ENCODE peak calls at places on chromosomes 2 and 18, in seven cellular contexts. One of them, this sample, is unnamed.

GRCh38 chr18:52392160-52392559 is 52.2 kb downstream of the DCC start:
- DNase-seq in neuronal stem cell: no peak
- DNase-seq in mesendoderm: no peak
- DNase-seq in IMR-90: peak
- DNase-seq in H9: no peak
- DNase-seq in mesenchymal stem cell: no peak
- DNase-seq in trophoblast cell: no peak
- DNase-seq in this sample: no peak

GRCh38 chr2:232339121-232340081 is 39.1 kb upstream of the ALPP start:
- DNase-seq in neuronal stem cell: no peak
- DNase-seq in mesendoderm: peak
- DNase-seq in IMR-90: no peak
- DNase-seq in H9: peak
- DNase-seq in mesenchymal stem cell: no peak
- DNase-seq in trophoblast cell: no peak
- DNase-seq in this sample: no peak

GRCh38 chr2:178870703-178871102 is 63.5 kb upstream of the TTN start:
- DNase-seq in neuronal stem cell: no peak
- DNase-seq in mesendoderm: no peak
- DNase-seq in IMR-90: peak
- DNase-seq in H9: no peak
- DNase-seq in mesenchymal stem cell: no peak
- DNase-seq in trophoblast cell: peak
- DNase-seq in this sample: no peak

GRCh38 chr2:234954551-234954992 is 2.8 kb downstream of the SH3BP4 start:
- DNase-seq in neuronal stem cell: no peak
- DNase-seq in mesendoderm: peak
- DNase-seq in IMR-90: peak
- DNase-seq in H9: no peak
- DNase-seq in mesenchymal stem cell: peak
- DNase-seq in trophoblast cell: no peak
- DNase-seq in this sample: no peak

GRCh38 chr18:47917923-47918610 is 12.4 kb downstream of the SMAD2 start:
- DNase-seq in neuronal stem cell: no peak
- DNase-seq in mesendoderm: peak
- DNase-seq in IMR-90: no peak
- DNase-seq in H9: peak
- DNase-seq in mesenchymal stem cell: no peak
- DNase-seq in trophoblast cell: no peak
- DNase-seq in this sample: no peak

GRCh38 chr2:9663008-9663879 is 32.4 kb upstream of the YWHAQ start:
- DNase-seq in neuronal stem cell: no peak
- DNase-seq in mesendoderm: no peak
- DNase-seq in IMR-90: no peak
- DNase-seq in H9: no peak
- DNase-seq in mesenchymal stem cell: no peak
- DNase-seq in trophoblast cell: no peak
- DNase-seq in this sample: no peak

GRCh38 chr2:165886487-165887146 is 67.0 kb downstream of the TTC21B start:
- DNase-seq in neuronal stem cell: no peak
- DNase-seq in mesendoderm: no peak
- DNase-seq in IMR-90: no peak
- DNase-seq in H9: no peak
- DNase-seq in mesenchymal stem cell: no peak
- DNase-seq in trophoblast cell: no peak
- DNase-seq in this sample: no peak

GRCh38 chr2:232420463-232421188 is 14.0 kb downstream of the ALPG start:
- DNase-seq in neuronal stem cell: no peak
- DNase-seq in mesendoderm: peak
- DNase-seq in IMR-90: no peak
- DNase-seq in H9: peak
- DNase-seq in mesenchymal stem cell: peak
- DNase-seq in trophoblast cell: peak
- DNase-seq in this sample: no peak

GRCh38 chr2:16774980-16775963 is 109.6 kb upstream of the CYRIA start:
- DNase-seq in neuronal stem cell: peak
- DNase-seq in mesendoderm: peak
- DNase-seq in IMR-90: no peak
- DNase-seq in H9: peak
- DNase-seq in mesenchymal stem cell: peak
- DNase-seq in trophoblast cell: peak
- DNase-seq in this sample: peak

GRCh38 chr2:231037731-231038482 is 584 bp downstream of the C2orf72 start:
- DNase-seq in neuronal stem cell: no peak
- DNase-seq in mesendoderm: no peak
- DNase-seq in IMR-90: no peak
- DNase-seq in H9: no peak
- DNase-seq in mesenchymal stem cell: no peak
- DNase-seq in trophoblast cell: peak
- DNase-seq in this sample: no peak

GRCh38 chr18:50507120-50507590 is 52.7 kb upstream of the MAPK4 start:
- DNase-seq in neuronal stem cell: peak
- DNase-seq in mesendoderm: peak
- DNase-seq in IMR-90: no peak
- DNase-seq in H9: peak
- DNase-seq in mesenchymal stem cell: no peak
- DNase-seq in trophoblast cell: peak
- DNase-seq in this sample: peak

GRCh38 chr2:223090081-223090480 is 38.1 kb downstream of the KCNE4 start:
- DNase-seq in neuronal stem cell: no peak
- DNase-seq in mesendoderm: no peak
- DNase-seq in IMR-90: no peak
- DNase-seq in H9: no peak
- DNase-seq in mesenchymal stem cell: no peak
- DNase-seq in trophoblast cell: peak
- DNase-seq in this sample: no peak

GRCh38 chr2:223088866-223089265 is 36.9 kb downstream of the KCNE4 start:
- DNase-seq in neuronal stem cell: no peak
- DNase-seq in mesendoderm: peak
- DNase-seq in IMR-90: no peak
- DNase-seq in H9: no peak
- DNase-seq in mesenchymal stem cell: peak
- DNase-seq in trophoblast cell: peak
- DNase-seq in this sample: no peak

GRCh38 chr2:223086360-223086981 is 34.5 kb downstream of the KCNE4 start:
- DNase-seq in neuronal stem cell: no peak
- DNase-seq in mesendoderm: no peak
- DNase-seq in IMR-90: no peak
- DNase-seq in H9: no peak
- DNase-seq in mesenchymal stem cell: no peak
- DNase-seq in trophoblast cell: peak
- DNase-seq in this sample: no peak

GRCh38 chr2:223084873-223085272 is 32.9 kb downstream of the KCNE4 start:
- DNase-seq in neuronal stem cell: no peak
- DNase-seq in mesendoderm: peak
- DNase-seq in IMR-90: peak
- DNase-seq in H9: peak
- DNase-seq in mesenchymal stem cell: no peak
- DNase-seq in trophoblast cell: peak
- DNase-seq in this sample: peak

DNA sequence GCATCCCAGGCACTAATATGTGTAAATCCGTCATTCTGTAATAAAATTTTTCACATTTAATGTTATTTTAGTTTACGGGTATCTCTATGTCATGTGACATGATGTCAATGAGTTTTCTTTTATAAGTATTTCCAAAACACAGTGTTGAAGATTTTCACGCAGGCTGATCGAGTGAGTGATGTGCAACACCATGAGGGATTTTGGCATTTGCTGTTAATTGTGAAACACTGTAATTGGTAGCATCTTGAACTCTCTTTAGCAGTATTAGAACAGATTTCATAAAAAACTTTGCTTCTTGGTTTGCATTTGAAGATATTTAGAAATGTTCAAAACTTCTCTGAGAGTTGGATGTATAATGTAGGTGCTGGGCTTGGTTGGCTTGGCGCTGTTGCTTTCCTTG is 35.5 kb downstream of the KCNE4 start:
- DNase-seq in neuronal stem cell: no peak
- DNase-seq in mesendoderm: no peak
- DNase-seq in IMR-90: no peak
- DNase-seq in H9: no peak
- DNase-seq in mesenchymal stem cell: no peak
- DNase-seq in trophoblast cell: no peak
- DNase-seq in this sample: no peak
- H3K23ac ChIP-seq in neuronal stem cell: no peak
- H3K23ac ChIP-seq in mesendoderm: no peak
- H3K23ac ChIP-seq in IMR-90: no peak
- H3K23ac ChIP-seq in H9: no peak
- H3K23ac ChIP-seq in mesenchymal stem cell: no peak
- H3K23ac ChIP-seq in trophoblast cell: no peak
- H3K23ac ChIP-seq in this sample: no peak

DNA sequence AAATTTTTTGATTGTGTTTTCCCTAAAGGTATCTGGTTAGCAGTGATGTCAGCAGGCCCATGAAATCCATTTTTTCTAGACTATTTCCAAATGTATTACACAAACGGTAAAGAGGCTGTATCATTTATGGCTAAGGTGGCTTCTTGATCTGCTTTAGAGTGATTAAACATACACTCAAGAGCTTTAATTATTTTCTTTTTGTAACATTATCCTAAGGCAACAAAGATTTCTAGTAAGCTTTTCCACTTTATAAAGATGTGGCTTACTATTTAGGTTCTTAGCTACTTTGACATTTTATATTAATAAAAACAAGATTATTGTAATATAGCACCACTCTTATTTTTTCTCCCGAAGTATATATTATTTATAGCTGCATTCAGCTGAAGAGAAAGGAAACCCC is 16.5 kb downstream of the MFF start:
- DNase-seq in neuronal stem cell: no peak
- DNase-seq in mesendoderm: no peak
- DNase-seq in IMR-90: no peak
- DNase-seq in H9: no peak
- DNase-seq in mesenchymal stem cell: no peak
- DNase-seq in trophoblast cell: no peak
- DNase-seq in this sample: no peak
- H3K23ac ChIP-seq in neuronal stem cell: no peak
- H3K23ac ChIP-seq in mesendoderm: no peak
- H3K23ac ChIP-seq in IMR-90: no peak
- H3K23ac ChIP-seq in H9: no peak
- H3K23ac ChIP-seq in mesenchymal stem cell: no peak
- H3K23ac ChIP-seq in trophoblast cell: no peak
- H3K23ac ChIP-seq in this sample: no peak

GRCh38 chr2:106789185-106789584 is 96.8 kb downstream of the ST6GAL2 start:
- DNase-seq in neuronal stem cell: no peak
- DNase-seq in mesendoderm: peak
- DNase-seq in IMR-90: no peak
- DNase-seq in H9: no peak
- DNase-seq in mesenchymal stem cell: no peak
- DNase-seq in trophoblast cell: no peak
- DNase-seq in this sample: no peak

GRCh38 chr2:106797494-106797893 is 88.5 kb downstream of the ST6GAL2 start:
- DNase-seq in neuronal stem cell: no peak
- DNase-seq in mesendoderm: no peak
- DNase-seq in IMR-90: no peak
- DNase-seq in H9: no peak
- DNase-seq in mesenchymal stem cell: no peak
- DNase-seq in trophoblast cell: no peak
- DNase-seq in this sample: no peak

DNA sequence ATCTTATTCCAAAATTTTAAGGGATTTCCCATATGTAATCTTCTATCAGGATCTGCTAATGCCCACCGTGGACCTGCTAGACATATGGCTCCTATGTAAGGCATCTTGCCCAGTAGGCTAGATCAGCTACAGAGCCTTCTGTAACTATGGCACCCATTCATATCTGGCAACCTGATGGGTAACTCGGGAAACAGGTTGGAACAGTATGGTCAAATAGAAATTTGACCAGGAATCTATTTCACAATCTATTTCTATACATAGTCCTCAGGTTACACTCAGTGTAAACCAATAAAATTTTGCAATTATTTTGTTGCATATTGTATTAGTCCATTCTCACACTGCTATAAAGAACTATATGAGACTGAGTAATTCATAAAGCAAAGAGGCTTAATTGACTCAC is 93.3 kb downstream of the ST6GAL2 start:
- DNase-seq in neuronal stem cell: no peak
- DNase-seq in mesendoderm: no peak
- DNase-seq in IMR-90: no peak
- DNase-seq in H9: no peak
- DNase-seq in mesenchymal stem cell: no peak
- DNase-seq in trophoblast cell: no peak
- DNase-seq in this sample: no peak
- H3K23ac ChIP-seq in neuronal stem cell: no peak
- H3K23ac ChIP-seq in mesendoderm: no peak
- H3K23ac ChIP-seq in IMR-90: no peak
- H3K23ac ChIP-seq in H9: no peak
- H3K23ac ChIP-seq in mesenchymal stem cell: no peak
- H3K23ac ChIP-seq in trophoblast cell: no peak
- H3K23ac ChIP-seq in this sample: no peak

DNA sequence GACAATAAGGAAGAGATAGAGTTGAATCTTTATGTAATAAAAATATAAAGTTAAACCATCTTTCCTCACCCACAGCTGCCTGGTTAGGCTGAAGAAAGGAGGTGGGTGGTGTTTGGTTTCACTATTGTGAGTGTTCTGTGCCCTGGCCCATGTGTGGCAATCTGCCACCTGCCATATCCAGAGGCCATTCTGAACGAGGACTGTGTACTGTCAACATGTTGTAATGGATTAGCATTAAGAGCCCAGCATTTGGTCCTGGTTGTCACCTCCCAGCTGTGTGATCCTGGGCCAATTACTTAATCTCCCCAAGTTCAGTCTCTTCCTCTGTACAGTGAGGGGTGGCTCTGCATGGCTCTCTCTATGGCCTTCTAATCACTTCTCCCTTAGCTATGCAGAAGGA is 118.2 kb upstream of the SEC11C start:
- DNase-seq in neuronal stem cell: no peak
- DNase-seq in mesendoderm: no peak
- DNase-seq in IMR-90: no peak
- DNase-seq in H9: no peak
- DNase-seq in mesenchymal stem cell: no peak
- DNase-seq in trophoblast cell: no peak
- DNase-seq in this sample: no peak
- H3K23ac ChIP-seq in neuronal stem cell: no peak
- H3K23ac ChIP-seq in mesendoderm: no peak
- H3K23ac ChIP-seq in IMR-90: no peak
- H3K23ac ChIP-seq in H9: no peak
- H3K23ac ChIP-seq in mesenchymal stem cell: no peak
- H3K23ac ChIP-seq in trophoblast cell: no peak
- H3K23ac ChIP-seq in this sample: no peak

DNA sequence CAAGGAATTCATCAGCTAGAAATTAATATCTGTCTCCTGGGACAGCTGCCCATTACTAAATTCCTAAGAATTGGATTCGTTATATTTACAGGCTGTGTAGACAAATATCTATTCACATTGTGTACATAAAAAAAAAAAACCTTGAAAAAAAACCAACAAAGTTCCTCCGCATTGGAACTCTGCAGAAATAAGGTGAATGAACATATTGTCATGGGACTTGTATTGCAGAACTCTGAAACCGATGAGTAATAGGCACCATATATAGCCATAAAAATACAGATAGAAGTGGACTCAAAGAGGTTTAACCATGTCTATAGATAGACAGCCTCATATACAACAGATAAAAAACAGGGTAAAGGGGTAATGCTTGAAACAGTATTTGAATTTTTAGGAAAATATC is 909.9 kb upstream of the CHAC2 start:
- DNase-seq in neuronal stem cell: no peak
- DNase-seq in mesendoderm: no peak
- DNase-seq in IMR-90: no peak
- DNase-seq in H9: no peak
- DNase-seq in mesenchymal stem cell: no peak
- DNase-seq in trophoblast cell: no peak
- DNase-seq in this sample: no peak
- H3K23ac ChIP-seq in neuronal stem cell: no peak
- H3K23ac ChIP-seq in mesendoderm: no peak
- H3K23ac ChIP-seq in IMR-90: no peak
- H3K23ac ChIP-seq in H9: no peak
- H3K23ac ChIP-seq in mesenchymal stem cell: no peak
- H3K23ac ChIP-seq in trophoblast cell: no peak
- H3K23ac ChIP-seq in this sample: no peak